ENCODE peak calls at places on chromosomes 13 and 19, in six cellular contexts. H is CD4-positive, alpha-beta T cell; J is foreskin keratinocyte; G is H9; W is tibial nerve; Q is aorta. R is an unnamed sample.

GRCh38 chr19:23118400-23118799 is 1.6 kb downstream of the ZNF730 start:
- DNase-seq in J (no peak), Q (no peak), W (no peak), H (no peak), G (peak; percentile 47), R (no peak)

GRCh38 chr19:17172624-17173345 is 42.4 kb upstream of the USE1 start:
- DNase-seq in G (no peak), H (no peak), Q (no peak), J (no peak), W (no peak), R (no peak)

GRCh38 chr13:94765814-94766213 is 53.5 kb upstream of the SOX21 start:
- DNase-seq in H (no peak), G (no peak), Q (no peak), W (no peak), J (no peak), R (no peak)

GRCh38 chr19:48842744-48843162 is 6.5 kb upstream of the HSD17B14 start:
- DNase-seq in J (no peak), G (peak; percentile 71), Q (no peak), W (peak; percentile 83), H (peak; percentile 33), R (no peak)

GRCh38 chr13:113730145-113730750 is 28.8 kb upstream of the TMEM255B start:
- DNase-seq in Q (peak; percentile 41), G (no peak), H (no peak), J (no peak), W (no peak), R (no peak)

GRCh38 chr19:47227347-47228167 is 3.4 kb downstream of the BBC3 start:
- DNase-seq in G (peak; percentile 99), W (peak; percentile 85), H (no peak), Q (peak; percentile 97), J (no peak), R (no peak)

GRCh38 chr19:11227201-11227886 is 12.1 kb upstream of the ANGPTL8 start:
- DNase-seq in H (no peak), J (no peak), W (no peak), G (peak; percentile 98), Q (no peak), R (no peak)

GRCh38 chr13:112333756-112334543 is 42.2 kb upstream of the SPACA7 start:
- DNase-seq in Q (no peak), W (no peak), J (no peak), H (no peak), G (no peak), R (no peak)

GRCh38 chr19:7670150-7670784 is 1.4 kb downstream of the RETN start:
- DNase-seq in G (no peak), Q (no peak), W (no peak), H (no peak), J (no peak), R (no peak)

GRCh38 chr13:79307433-79307861 is 98.6 kb downstream of the RBM26 start:
- DNase-seq in Q (no peak), H (no peak), J (peak; percentile 4), G (no peak), W (no peak), R (no peak)

GRCh38 chr13:78409172-78409571 is 194.2 kb downstream of the POU4F1 start:
- DNase-seq in W (no peak), Q (no peak), H (no peak), G (no peak), J (no peak), R (no peak)

GRCh38 chr19:48513289-48514122 is 1.9 kb upstream of the LMTK3 start:
- DNase-seq in W (peak; percentile 33), G (peak; percentile 94), H (peak; percentile 75), J (no peak), Q (no peak), R (no peak)

GRCh38 chr13:111115841-111116500 is 861 bp downstream of the ARHGEF7 start:
- DNase-seq in W (peak; percentile 73), Q (peak; percentile 72), G (no peak), J (no peak), H (no peak), R (no peak)

GRCh38 chr19:30236006-30236405 is 136.2 kb upstream of the ZNF536 start:
- DNase-seq in H (no peak), J (no peak), G (no peak), W (no peak), Q (no peak), R (no peak)

GRCh38 chr19:31641591-31641990 is 292.4 kb upstream of the TSHZ3 start:
- DNase-seq in Q (no peak), J (no peak), H (no peak), W (no peak), G (no peak), R (no peak)

GRCh38 chr19:3625996-3626472 is 556 bp downstream of the CACTIN start:
- DNase-seq in G (no peak), J (no peak), Q (no peak), W (no peak), H (no peak), R (no peak)

GRCh38 chr13:45341799-45342584 is 1.0 kb upstream of the TPT1 start:
- DNase-seq in H (no peak), W (peak; percentile 45), G (no peak), Q (peak; percentile 75), J (no peak), R (no peak)

GRCh38 chr13:110108348-110109139 is 198.4 kb downstream of the COL4A1 start:
- DNase-seq in J (no peak), G (peak; percentile 83), W (peak; percentile 71), H (no peak), Q (peak; percentile 86), R (peak; percentile 48)

GRCh38 chr19:28292822-28293500 is 920.0 kb downstream of the UQCRFS1 start:
- DNase-seq in J (no peak), G (peak; percentile 52), H (no peak), Q (no peak), W (no peak), R (no peak)

GRCh38 chr13:112057736-112058518 is 9.0 kb upstream of the SOX1 start:
- DNase-seq in H (no peak), W (no peak), J (no peak), G (peak; percentile 56), Q (no peak), R (no peak)

GRCh38 chr19:53824134-53824611 is at the start of gene NLRP12:
- DNase-seq in G (no peak), Q (peak; percentile 58), W (peak; percentile 39), J (no peak), H (no peak), R (no peak)

GRCh38 chr19:45577111-45577905 is 7.3 kb downstream of the OPA3 start:
- DNase-seq in J (peak; percentile 94), G (no peak), H (no peak), W (no peak), Q (no peak), R (peak; percentile 91)

GRCh38 chr13:83780201-83780600 is 102.1 kb downstream of the SLITRK1 start:
- DNase-seq in J (no peak), Q (no peak), H (no peak), G (peak; percentile 56), W (no peak), R (no peak)

GRCh38 chr13:44207476-44207875 is 166.1 kb upstream of the SERP2 start:
- DNase-seq in J (no peak), H (no peak), G (no peak), Q (no peak), W (no peak), R (no peak)

GRCh38 chr13:44211753-44212152 is 161.9 kb upstream of the SERP2 start:
- DNase-seq in G (no peak), W (no peak), H (no peak), Q (no peak), J (no peak), R (no peak)

GRCh38 chr13:44210525-44210924 is 163.1 kb upstream of the SERP2 start:
- DNase-seq in H (no peak), G (no peak), J (no peak), W (no peak), Q (no peak), R (no peak)

GRCh38 chr13:44212633-44213387 is 160.8 kb upstream of the SERP2 start:
- DNase-seq in G (no peak), J (no peak), H (no peak), W (no peak), Q (no peak), R (no peak)

GRCh38 chr13:44211286-44211685 is 162.3 kb upstream of the SERP2 start:
- DNase-seq in W (no peak), J (no peak), H (no peak), G (no peak), Q (no peak), R (no peak)
- H3K27ac ChIP-seq in W (peak overlapping the region; percentile 84), J (no peak overlapping the region), H (no peak overlapping the region), G (no peak overlapping the region), Q (no peak overlapping the region), R (no peak overlapping the region)

GRCh38 chr19:57814505-57815246 is at the start of gene ZNF552:
- DNase-seq in W (peak; percentile 69), J (peak; percentile 80), G (peak; percentile 95), Q (peak; percentile 90), H (peak; percentile 63), R (peak; percentile 64)

GRCh38 chr19:57816652-57817051 is 1.9 kb upstream of the ZNF552 start:
- DNase-seq in J (no peak), W (no peak), G (no peak), H (no peak), Q (no peak), R (no peak)

GRCh38 chr19:57813919-57814504 is 701 bp downstream of the ZNF552 start:
- DNase-seq in H (no peak), G (no peak), W (no peak), Q (no peak), J (no peak), R (no peak)

GRCh38 chr19:57817976-57818375 is 3.3 kb upstream of the ZNF552 start:
- DNase-seq in G (no peak), W (no peak), Q (no peak), H (no peak), J (no peak), R (no peak)

GRCh38 chr19:57815247-57816075 is 748 bp upstream of the ZNF552 start:
- DNase-seq in H (no peak), G (no peak), W (no peak), J (no peak), Q (no peak), R (no peak)
- H3K27ac ChIP-seq in H (peak overlapping the region; percentile 55), G (no peak overlapping the region), W (no peak overlapping the region), J (no peak overlapping the region), Q (no peak overlapping the region), R (no peak overlapping the region)

GRCh38 chr19:51129716-51130115 is 5.0 kb downstream of the SIGLEC9 start:
- DNase-seq in J (no peak), W (no peak), G (no peak), H (no peak), Q (no peak), R (no peak)

GRCh38 chr19:51127032-51127431 is 2.3 kb downstream of the SIGLEC9 start:
- DNase-seq in J (no peak), G (no peak), Q (no peak), W (no peak), H (no peak), R (no peak)

GRCh38 chr19:51128227-51128626 is 3.5 kb downstream of the SIGLEC9 start:
- DNase-seq in J (no peak), W (no peak), Q (peak; percentile 35), H (no peak), G (no peak), R (no peak)

GRCh38 chr19:51125421-51126075 is 842 bp downstream of the SIGLEC9 start:
- DNase-seq in W (no peak), H (no peak), J (no peak), Q (no peak), G (no peak), R (no peak)

GRCh38 chr19:51127755-51128154 is 3.0 kb downstream of the SIGLEC9 start:
- DNase-seq in Q (peak; percentile 81), W (peak; percentile 38), J (no peak), H (no peak), G (no peak), R (no peak)
- H3K27ac ChIP-seq in Q (no peak overlapping the region), W (no peak overlapping the region), J (no peak overlapping the region), H (no peak overlapping the region), G (no peak overlapping the region), R (no peak overlapping the region)

GRCh38 chr13:20002766-20003165 is 44.2 kb downstream of the ZMYM2 start:
- DNase-seq in G (no peak), Q (no peak), H (no peak), J (no peak), W (no peak), R (no peak)
- H3K27ac ChIP-seq in G (no peak overlapping the region), Q (no peak overlapping the region), H (no peak overlapping the region), J (no peak overlapping the region), W (no peak overlapping the region), R (no peak overlapping the region)

R was measured in epithelial cell of prostate.